ENCODE peak calls at places on chromosomes 1 and 21, in four cellular contexts. Y is tibial artery, Z is progenitor cell of endocrine pancreas, O is K562. J is an unnamed sample.

GRCh38 chr1:14027099-14027498 is 327.1 kb downstream of the PRDM2 start:
- DNase-seq in Y (no peak), Z (no peak), O (peak; percentile 16), J (no peak)

GRCh38 chr1:187390157-187390556 is 561.4 kb downstream of the PLA2G4A start:
- DNase-seq in Y (no peak), Z (no peak), O (no peak), J (no peak)

GRCh38 chr1:17513131-17513530 is 26.4 kb upstream of the ARHGEF10L start:
- DNase-seq in Y (no peak), Z (no peak), O (no peak), J (no peak)

GRCh38 chr1:206772228-206773002 is at the start of gene IL10:
- DNase-seq in Y (peak; percentile 58), Z (no peak), O (no peak), J (peak; percentile 67)

GRCh38 chr1:104905322-104905721 is 1155.6 kb downstream of the AMY1C start:
- DNase-seq in Y (no peak), Z (no peak), O (no peak), J (no peak)

GRCh38 chr21:37696936-37697335 is 219.3 kb downstream of the KCNJ6 start:
- DNase-seq in Y (no peak), Z (no peak), O (no peak), J (no peak)

GRCh38 chr1:192311281-192311680 is 5.5 kb upstream of the RGS21 start:
- DNase-seq in Y (no peak), Z (no peak), O (no peak), J (no peak)

GRCh38 chr1:206094024-206094423 is 23.2 kb downstream of the AVPR1B start:
- DNase-seq in Y (no peak), Z (no peak), O (no peak), J (no peak)

GRCh38 chr1:224447251-224447650 is 12.7 kb upstream of the WDR26 start:
- DNase-seq in Y (peak; percentile 71), Z (no peak), O (no peak), J (no peak)

GRCh38 chr1:58858344-58858673 is 74.5 kb upstream of the JUN start:
- DNase-seq in Y (no peak), Z (no peak), O (no peak), J (no peak)

GRCh38 chr1:162090378-162090777 is 20.9 kb downstream of the NOS1AP start:
- DNase-seq in Y (no peak), Z (no peak), O (no peak), J (no peak)

GRCh38 chr1:198498881-198499280 is 41.6 kb downstream of the ATP6V1G3 start:
- DNase-seq in Y (no peak), Z (no peak), O (no peak), J (no peak)

GRCh38 chr1:93576346-93576745 is 105.3 kb downstream of the BCAR3 start:
- DNase-seq in Y (no peak), Z (no peak), O (no peak), J (no peak)

GRCh38 chr1:201766117-201766863 is 62.7 kb upstream of the IPO9 start:
- DNase-seq in Y (peak; percentile 71), Z (no peak), O (no peak), J (no peak)

GRCh38 chr1:59136541-59137335 is 160.2 kb upstream of the FGGY start:
- DNase-seq in Y (no peak), Z (no peak), O (no peak), J (peak; percentile 74)

GRCh38 chr21:46157396-46157986 is 2.1 kb upstream of the FTCD start:
- DNase-seq in Y (peak; percentile 10), Z (no peak), O (no peak), J (no peak)

GRCh38 chr1:204464701-204465100 is 29.9 kb downstream of the PIK3C2B start:
- DNase-seq in Y (no peak), Z (no peak), O (no peak), J (no peak)

GRCh38 chr1:115229016-115229415 is 109.0 kb downstream of the NGF start:
- DNase-seq in Y (no peak), Z (no peak), O (no peak), J (no peak)

GRCh38 chr1:209387969-209388329 is 195.6 kb upstream of the CAMK1G start:
- DNase-seq in Y (no peak), Z (no peak), O (no peak), J (no peak)

GRCh38 chr1:154689063-154689462 is 81.1 kb upstream of the ADAR start:
- DNase-seq in Y (no peak), Z (no peak), O (no peak), J (no peak)

GRCh38 chr1:13830616-13831280 is 130.8 kb downstream of the PRDM2 start:
- DNase-seq in Y (no peak), Z (no peak), O (no peak), J (no peak)

GRCh38 chr1:3918966-3919611 is 19.0 kb upstream of the C1orf174 start:
- DNase-seq in Y (no peak), Z (no peak), O (no peak), J (no peak)

GRCh38 chr1:2595261-2595811 is 8.8 kb downstream of the PRXL2B start:
- DNase-seq in Y (no peak), Z (no peak), O (no peak), J (no peak)

GRCh38 chr1:217944550-217944949 is 313.4 kb downstream of the SPATA17 start:
- DNase-seq in Y (no peak), Z (no peak), O (no peak), J (no peak)

GRCh38 chr1:5975133-5975880 is 16.9 kb downstream of the NPHP4 start:
- DNase-seq in Y (no peak), Z (peak; percentile 29), O (no peak), J (no peak)

GRCh38 chr1:8814870-8815269 is 2.6 kb downstream of the RERE start:
- DNase-seq in Y (no peak), Z (no peak), O (peak; percentile 57), J (no peak)

GRCh38 chr1:223503348-223503747 is 110.1 kb downstream of the CCDC185 start:
- DNase-seq in Y (no peak), Z (no peak), O (no peak), J (no peak)

GRCh38 chr1:172885976-172886375 is 164.8 kb downstream of the TNFSF18 start:
- DNase-seq in Y (no peak), Z (no peak), O (no peak), J (no peak)

GRCh38 chr1:118147542-118147941 is 37.5 kb downstream of the SPAG17 start:
- DNase-seq in Y (no peak), Z (no peak), O (no peak), J (no peak)

GRCh38 chr1:76580206-76580605 is 287.1 kb upstream of the ST6GALNAC5 start:
- DNase-seq in Y (no peak), Z (no peak), O (no peak), J (no peak)

GRCh38 chr1:73593804-73594203 is 604.2 kb downstream of the LRRIQ3 start:
- DNase-seq in Y (no peak), Z (no peak), O (no peak), J (no peak)

GRCh38 chr1:47993356-47993755 is 3.8 kb downstream of the TRABD2B start:
- DNase-seq in Y (no peak), Z (no peak), O (no peak), J (peak; percentile 56)

GRCh38 chr1:164559342-164560070 is 522 bp downstream of the PBX1 start:
- DNase-seq in Y (peak; percentile 33), Z (peak; percentile 18), O (no peak), J (no peak)

GRCh38 chr1:224498574-224499170 is 64.1 kb upstream of the WDR26 start:
- DNase-seq in Y (no peak), Z (no peak), O (no peak), J (peak; percentile 66)

GRCh38 chr1:185789846-185790735 is 55.9 kb downstream of the HMCN1 start:
- DNase-seq in Y (no peak), Z (no peak), O (no peak), J (no peak)

GRCh38 chr1:246789454-246790339 is 65.5 kb downstream of the SCCPDH start:
- DNase-seq in Y (no peak), Z (no peak), O (no peak), J (no peak)

GRCh38 chr1:64209221-64209620 is 5.8 kb downstream of the UBE2U start:
- DNase-seq in Y (no peak), Z (no peak), O (no peak), J (no peak)
- TF ChIP-seq CTCF in Y (no peak), Z (no peak), O (no peak), J (no peak)

GRCh38 chr1:227486559-227486958 is 76.8 kb upstream of the ZNF678 start:
- DNase-seq in Y (no peak), Z (no peak), O (no peak), J (no peak)

GRCh38 chr1:227490001-227490400 is 73.4 kb upstream of the ZNF678 start:
- DNase-seq in Y (no peak), Z (no peak), O (no peak), J (no peak)

GRCh38 chr1:227487606-227488005 is 75.8 kb upstream of the ZNF678 start:
- DNase-seq in Y (no peak), Z (no peak), O (no peak), J (no peak)

GRCh38 chr1:227490478-227490877 is 72.9 kb upstream of the ZNF678 start:
- DNase-seq in Y (no peak), Z (no peak), O (no peak), J (no peak)

DNA sequence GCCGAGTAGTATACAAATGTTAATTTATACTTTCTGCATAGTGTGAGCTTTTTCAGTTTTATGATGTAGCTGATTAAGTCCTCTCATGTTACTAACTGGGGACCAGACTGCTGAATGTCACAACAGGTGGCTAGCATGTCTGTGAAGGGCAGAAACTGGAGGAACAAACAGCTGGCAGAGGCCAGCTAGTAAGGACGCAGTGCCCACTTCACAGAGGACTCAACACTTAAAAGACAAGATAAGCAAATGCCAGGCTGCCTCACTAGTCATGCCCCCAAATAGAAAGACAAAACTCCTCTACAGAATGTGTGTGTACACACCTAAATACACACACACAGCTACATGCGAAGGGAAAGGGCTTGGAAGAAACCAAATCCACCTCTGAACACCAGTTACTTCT is 73.8 kb upstream of the ZNF678 start:
- DNase-seq in Y (no peak), Z (no peak), O (no peak), J (no peak)
- TF ChIP-seq CTCF in Y (no peak), Z (no peak), O (no peak), J (no peak)

DNA sequence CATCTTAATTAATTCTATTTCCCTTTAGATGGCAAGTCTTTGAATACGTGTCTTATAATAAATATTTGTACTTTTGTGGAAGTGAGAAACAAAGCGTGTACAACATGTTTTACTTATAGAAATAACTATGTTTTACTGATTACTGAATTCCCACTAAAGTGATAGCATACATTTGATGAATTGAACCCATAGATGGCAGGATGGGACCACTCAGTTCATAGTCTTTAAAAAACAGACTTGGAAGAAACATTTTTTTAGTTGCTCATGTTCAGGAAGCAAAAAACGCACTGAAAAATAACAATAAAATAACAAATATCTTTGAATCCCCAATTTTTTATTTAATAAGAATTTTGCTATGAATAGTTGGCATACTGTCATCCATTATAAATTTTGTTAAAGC is 507.1 kb upstream of the ZRANB2 start:
- DNase-seq in Y (no peak), Z (no peak), O (no peak), J (no peak)
- TF ChIP-seq CTCF in Y (peak; percentile 23), Z (peak; percentile 41), O (no peak), J (no peak)

DNA sequence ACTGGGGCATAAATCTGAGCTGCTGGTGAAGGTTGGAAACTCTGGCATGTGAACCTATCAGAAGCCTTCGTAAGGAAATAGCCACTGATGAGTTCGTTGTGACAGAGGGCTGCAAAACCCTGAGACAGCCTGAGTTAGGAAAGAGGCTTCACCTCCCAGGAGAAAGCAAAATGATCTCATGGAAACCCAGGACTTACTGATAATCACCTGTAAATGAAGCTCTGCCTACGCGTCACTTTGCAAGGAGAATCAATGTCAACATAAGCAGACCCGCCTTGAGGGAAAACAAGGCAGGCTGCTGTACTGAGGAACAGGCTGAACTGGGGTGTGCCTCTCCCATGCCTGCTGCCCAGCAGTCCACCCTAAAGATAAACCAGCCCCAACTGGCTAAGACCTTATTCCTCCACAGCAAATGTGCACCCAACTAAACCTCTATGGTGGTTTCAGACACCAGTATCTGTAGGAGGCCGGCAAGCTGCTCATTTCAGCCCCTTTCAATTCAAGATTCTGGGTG is 46.8 kb upstream of the SLC44A3 start:
- DNase-seq in Y (no peak), Z (no peak), O (no peak), J (no peak)
- TF ChIP-seq CTCF in Y (no peak), Z (no peak), O (no peak), J (no peak)